ENCODE peak calls at places on chromosomes 4 and X, in six cellular contexts. C is cardiac muscle cell; S is upper lobe of right lung; L is left lung; N is astrocyte; H is CD4-positive, alpha-beta T cell. V is an unnamed sample.

GRCh38 chr4:182137343-182137742 is 105.9 kb upstream of the TENM3 start:
- DNase-seq in C (no peak), N (peak; percentile 39), S (no peak), L (no peak), H (no peak), V (no peak)

GRCh38 chr4:113003841-113004240 is 45.6 kb upstream of the ANK2 start:
- DNase-seq in N (no peak), C (no peak), S (no peak), L (no peak), H (no peak), V (no peak)

GRCh38 chrX:153643431-153644351 is 3.3 kb upstream of the DUSP9 start:
- DNase-seq in N (no peak), C (peak; percentile 51), H (no peak), S (peak; percentile 43), L (no peak), V (no peak)

GRCh38 chr4:185304944-185305690 is 90.6 kb downstream of the LRP2BP start:
- DNase-seq in S (peak; percentile 70), L (no peak), C (peak; percentile 48), H (peak; percentile 1), N (no peak), V (no peak)

GRCh38 chr4:108940086-108941033 is 177.5 kb upstream of the ETNPPL start:
- DNase-seq in H (no peak), N (peak; percentile 26), C (no peak), S (no peak), L (no peak), V (no peak)

GRCh38 chr4:169485791-169486742 is 126.3 kb downstream of the NEK1 start:
- DNase-seq in L (no peak), H (no peak), C (peak; percentile 38), N (peak; percentile 42), S (no peak), V (no peak)

GRCh38 chrX:110170029-110170428 is 147.9 kb downstream of the AMMECR1 start:
- DNase-seq in L (no peak), N (no peak), H (no peak), S (no peak), C (no peak), V (no peak)

GRCh38 chrX:42944381-42944998 is 166.5 kb upstream of the PPP1R2C start:
- DNase-seq in N (no peak), L (no peak), S (no peak), H (no peak), C (no peak), V (no peak)

GRCh38 chrX:130770615-130771014 is 132.4 kb downstream of the ENOX2 start:
- DNase-seq in N (peak; percentile 86), H (no peak), S (no peak), L (no peak), C (no peak), V (no peak)

GRCh38 chr4:115054836-115055235 is 58.6 kb downstream of the NDST4 start:
- DNase-seq in C (no peak), N (no peak), S (no peak), L (no peak), H (no peak), V (no peak)

GRCh38 chr4:40992472-40993298 is 221.7 kb downstream of the APBB2 start:
- DNase-seq in H (no peak), S (no peak), N (peak; percentile 87), C (no peak), L (peak; percentile 68), V (no peak)

GRCh38 chrX:30065226-30065625 is 150.1 kb upstream of the MAGEB2 start:
- DNase-seq in N (peak; percentile 55), C (no peak), L (no peak), H (no peak), S (no peak), V (no peak)

GRCh38 chr4:153426207-153426886 is 39.8 kb upstream of the TMEM131L start:
- DNase-seq in L (no peak), N (no peak), S (no peak), H (no peak), C (no peak), V (no peak)

GRCh38 chr4:128461300-128462103 is 173.9 kb upstream of the PGRMC2 start:
- DNase-seq in S (no peak), C (no peak), H (no peak), N (peak; percentile 91), L (no peak), V (no peak)

GRCh38 chr4:139664442-139664841 is 1.2 kb upstream of the MGST2 start:
- DNase-seq in N (no peak), L (no peak), H (no peak), C (no peak), S (no peak), V (no peak)

GRCh38 chrX:5876984-5877655 is 351.5 kb downstream of the NLGN4X start:
- DNase-seq in C (peak; percentile 75), N (no peak), S (no peak), H (no peak), L (no peak), V (no peak)

GRCh38 chr4:166481014-166481507 is 608.0 kb downstream of the TLL1 start:
- DNase-seq in S (no peak), N (no peak), L (no peak), H (no peak), C (no peak), V (no peak)

GRCh38 chr4:153724606-153725005 is 35.2 kb downstream of the RNF175 start:
- DNase-seq in S (no peak), H (no peak), N (no peak), C (no peak), L (no peak), V (no peak)

GRCh38 chr4:113772319-113772718 is 10.8 kb upstream of the CAMK2D start:
- DNase-seq in L (peak; percentile 73), C (no peak), S (peak; percentile 62), N (no peak), H (no peak), V (no peak)

GRCh38 chr4:114780205-114780604 is 181.6 kb downstream of the UGT8 start:
- DNase-seq in C (peak; percentile 49), N (peak; percentile 19), L (no peak), S (no peak), H (no peak), V (no peak)

GRCh38 chr4:119508281-119508680 is 120.3 kb downstream of the PDE5A start:
- DNase-seq in H (no peak), L (no peak), C (no peak), N (peak; percentile 40), S (no peak), V (no peak)

GRCh38 chrX:43592597-43592996 is 63.5 kb upstream of the MAOA start:
- DNase-seq in N (no peak), H (no peak), C (no peak), S (no peak), L (no peak), V (no peak)

DNA sequence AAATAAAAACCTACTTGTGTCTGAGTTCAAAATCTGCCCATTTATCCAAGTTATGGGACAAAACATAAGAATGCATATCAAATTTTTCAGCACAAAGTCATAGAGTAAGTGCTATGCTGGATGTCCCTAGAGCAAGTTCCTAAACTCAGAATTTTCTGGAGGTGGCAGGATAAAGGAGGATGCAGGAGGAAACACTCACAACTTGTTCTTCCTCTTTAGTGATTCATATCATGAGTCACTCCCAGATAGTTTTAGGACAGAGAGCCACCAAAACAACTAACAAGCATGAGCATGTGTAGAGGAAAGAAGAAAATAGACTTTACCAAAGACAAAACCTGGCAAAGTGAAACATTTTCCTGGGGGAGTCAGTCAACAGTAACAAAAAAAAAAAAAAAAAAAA is 302.7 kb downstream of the KCTD8 start:
- DNase-seq in C (no peak), H (no peak), L (no peak), S (no peak), N (peak; percentile 36), V (no peak)
- H3K27ac ChIP-seq in C (no peak overlapping the region), H (no peak overlapping the region), L (no peak overlapping the region), S (no peak overlapping the region), N (no peak overlapping the region), V (no peak overlapping the region)

GRCh38 chr4:165379662-165380061 is 854 bp downstream of the CPE start:
- DNase-seq in L (peak; percentile 48), C (peak; percentile 52), H (no peak), N (peak; percentile 25), S (no peak), V (no peak)

GRCh38 chr4:165375465-165375864 is 3.3 kb upstream of the CPE start:
- DNase-seq in H (no peak), C (no peak), L (no peak), N (no peak), S (no peak), V (no peak)

GRCh38 chr4:165378763-165379631 is at the start of gene CPE:
- DNase-seq in S (peak; percentile 90), C (peak; percentile 92), H (peak; percentile 46), L (peak; percentile 89), N (peak; percentile 61), V (peak; percentile 87)

GRCh38 chr4:165381821-165382373 is 3.1 kb downstream of the CPE start:
- DNase-seq in S (no peak), L (no peak), H (no peak), N (no peak), C (no peak), V (no peak)

DNA sequence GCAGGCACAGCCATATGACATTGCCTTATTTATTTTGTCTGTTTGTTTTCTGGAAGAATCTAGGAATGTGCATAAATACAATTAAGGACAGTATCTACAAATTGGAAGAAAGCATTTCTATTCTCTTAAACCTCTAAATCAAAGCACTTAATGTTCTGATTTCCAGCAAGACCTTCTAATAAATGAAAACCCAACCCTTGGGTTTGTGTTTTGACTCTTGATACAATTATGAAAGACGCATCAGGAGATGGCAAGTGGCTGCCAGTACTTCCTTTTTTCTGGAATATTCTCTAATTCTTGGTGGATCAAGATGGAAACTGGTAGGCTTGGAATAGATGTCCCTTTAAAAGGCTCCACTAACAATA is 428 bp upstream of the CPE start:
- DNase-seq in L (no peak), N (no peak), H (no peak), C (no peak), S (no peak), V (no peak)
- H3K27ac ChIP-seq in L (no peak overlapping the region), N (peak overlapping the region; percentile 57), H (no peak overlapping the region), C (peak overlapping the region; percentile 82), S (peak overlapping the region; percentile 56), V (peak overlapping the region; percentile 18)

DNA sequence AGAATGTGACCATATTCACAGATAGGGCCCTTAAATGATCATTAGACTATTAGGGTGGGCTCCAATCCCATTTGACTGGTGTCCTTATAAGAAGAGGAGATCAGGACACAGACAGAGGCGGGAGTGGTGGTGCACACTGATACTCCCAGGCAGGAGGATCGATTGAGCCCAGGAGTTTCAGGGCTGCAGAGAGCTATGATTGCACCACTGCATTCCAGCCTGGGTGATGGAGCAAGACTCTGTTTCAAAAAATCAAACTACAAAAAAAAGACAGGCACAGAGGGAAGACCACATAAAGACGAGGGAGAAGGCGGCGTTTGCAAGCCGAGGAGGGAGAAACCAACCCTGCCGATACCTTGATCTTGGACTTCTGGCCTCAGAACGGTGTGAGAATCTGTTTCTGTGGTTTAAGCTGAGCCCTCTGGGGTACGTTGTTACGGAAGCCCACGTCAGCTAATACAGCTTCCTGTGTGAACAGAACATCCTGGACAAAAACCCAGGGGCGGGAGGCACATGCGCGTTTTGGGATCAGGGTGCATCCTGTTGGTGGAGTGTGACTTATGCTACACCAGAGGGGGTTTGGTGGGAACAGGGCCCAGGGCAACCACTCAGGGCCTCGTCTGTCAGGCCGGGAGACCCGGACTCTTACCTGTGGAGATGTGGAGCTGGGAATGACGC is 211.8 kb upstream of the PSAPL1 start:
- DNase-seq in N (no peak), C (no peak), L (peak; percentile 52), H (no peak), S (no peak), V (no peak)
- H3K27ac ChIP-seq in N (no peak overlapping the region), C (no peak overlapping the region), L (no peak overlapping the region), H (no peak overlapping the region), S (no peak overlapping the region), V (no peak overlapping the region)

DNA sequence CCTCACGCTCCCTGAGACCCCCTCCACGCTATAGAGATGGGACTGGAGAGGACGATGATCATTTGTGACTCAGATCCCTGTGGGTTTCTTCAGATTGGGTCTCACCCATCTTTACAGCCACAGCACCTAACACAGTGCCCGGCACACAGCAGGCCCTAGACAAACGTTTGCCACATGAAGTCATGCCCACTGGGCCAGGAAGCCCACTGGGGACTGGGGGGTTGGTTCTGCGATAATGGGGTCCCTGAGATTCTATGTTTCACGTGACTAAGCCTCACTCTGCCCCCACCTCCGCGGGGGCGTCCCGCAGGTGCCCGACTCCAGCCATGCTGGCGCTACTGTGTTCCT is 3.8 kb downstream of the SOD3 start:
- DNase-seq in C (no peak), S (no peak), N (no peak), H (no peak), L (no peak), V (no peak)
- H3K27ac ChIP-seq in C (no peak overlapping the region), S (no peak overlapping the region), N (no peak overlapping the region), H (no peak overlapping the region), L (no peak overlapping the region), V (no peak overlapping the region)

V was measured in heart left ventricle.